ENCODE peak calls at places on chromosome 20, in six cellular contexts. D is prostate gland, R is osteoblast, O is transverse colon, J is ascending aorta, P is breast epithelium. B is an unnamed sample.
A peak's percentile ranks its signal among the peaks of the same experiment; 100 is the strongest.

GRCh38 chr20:51815383-51816076 is 13.2 kb upstream of the SALL4 start:
- DNase-seq in D (no peak), R (no peak), O (no peak), J (no peak), P (no peak), B (no peak)

GRCh38 chr20:513429-513828 is 30.2 kb downstream of the CSNK2A1 start:
- DNase-seq in D (no peak), R (no peak), O (no peak), J (no peak), P (no peak), B (no peak)

GRCh38 chr20:53581444-53582311 is 12.0 kb downstream of the ZNF217 start:
- DNase-seq in D (no peak), R (no peak), O (peak; percentile 65), J (no peak), P (no peak), B (no peak)

GRCh38 chr20:47985092-47985850 is 200.0 kb upstream of the SULF2 start:
- DNase-seq in D (no peak), R (no peak), O (no peak), J (no peak), P (no peak), B (no peak)

GRCh38 chr20:17627101-17627950 is 54.7 kb downstream of the RRBP1 start:
- DNase-seq in D (no peak), R (peak; percentile 79), O (no peak), J (no peak), P (no peak), B (no peak)

GRCh38 chr20:21559305-21559704 is 45.4 kb upstream of the NKX2-2 start:
- DNase-seq in D (no peak), R (no peak), O (no peak), J (no peak), P (no peak), B (no peak)

GRCh38 chr20:63957004-63957689 is 931 bp upstream of the UCKL1 start:
- DNase-seq in D (peak; percentile 57), R (peak; percentile 98), O (peak; percentile 87), J (no peak), P (peak; percentile 74), B (no peak)

GRCh38 chr20:17542993-17543412 is 11.8 kb upstream of the BFSP1 start:
- DNase-seq in D (no peak), R (peak; percentile 76), O (no peak), J (no peak), P (no peak), B (peak; percentile 92)

GRCh38 chr20:50980071-50980681 is 21.6 kb downstream of the MOCS3 start:
- DNase-seq in D (no peak), R (peak; percentile 97), O (no peak), J (no peak), P (no peak), B (peak; percentile 99)

GRCh38 chr20:62793757-62794006 is 2.6 kb upstream of the MRGBP start:
- DNase-seq in D (no peak), R (no peak), O (no peak), J (no peak), P (no peak), B (no peak)

GRCh38 chr20:47295921-47296426 is 60.5 kb downstream of the ZMYND8 start:
- DNase-seq in D (no peak), R (no peak), O (no peak), J (no peak), P (peak; percentile 66), B (no peak)

GRCh38 chr20:16501236-16501635 is 72.0 kb downstream of the KIF16B start:
- DNase-seq in D (no peak), R (no peak), O (no peak), J (no peak), P (no peak), B (no peak)

DNA sequence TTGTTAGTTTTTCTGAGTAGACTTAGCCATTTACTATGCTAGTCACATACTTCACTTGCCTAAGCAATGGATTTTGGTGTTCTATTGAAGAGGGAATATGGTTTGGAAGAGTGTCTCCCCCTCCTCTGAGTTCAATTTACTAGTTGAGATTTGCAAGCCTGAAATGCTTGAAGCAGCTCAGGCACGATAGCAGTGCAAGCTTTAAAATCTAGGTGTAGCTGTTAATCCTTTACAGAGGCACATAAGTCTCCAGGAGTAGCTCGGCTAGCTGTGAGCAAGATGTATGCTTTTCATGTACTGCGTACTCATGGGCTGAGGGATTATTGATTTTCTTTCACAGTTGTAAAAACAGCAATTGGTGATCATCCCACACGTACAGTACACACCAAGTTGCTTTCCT is 745 bp downstream of the FLRT3 start:
- DNase-seq in D (no peak), R (no peak), O (no peak), J (no peak), P (no peak), B (peak; percentile 10)
- H3K27ac ChIP-seq in D (peak overlapping the region; percentile 52), R (no peak overlapping the region), O (peak overlapping the region; percentile 82), J (no peak overlapping the region), P (peak overlapping the region; percentile 62), B (no peak overlapping the region)

GRCh38 chr20:7159903-7160302 is 392.4 kb downstream of the BMP2 start:
- DNase-seq in D (no peak), R (no peak), O (no peak), J (no peak), P (no peak), B (no peak)

GRCh38 chr20:7155794-7156193 is 388.3 kb downstream of the BMP2 start:
- DNase-seq in D (no peak), R (no peak), O (no peak), J (no peak), P (no peak), B (no peak)

DNA sequence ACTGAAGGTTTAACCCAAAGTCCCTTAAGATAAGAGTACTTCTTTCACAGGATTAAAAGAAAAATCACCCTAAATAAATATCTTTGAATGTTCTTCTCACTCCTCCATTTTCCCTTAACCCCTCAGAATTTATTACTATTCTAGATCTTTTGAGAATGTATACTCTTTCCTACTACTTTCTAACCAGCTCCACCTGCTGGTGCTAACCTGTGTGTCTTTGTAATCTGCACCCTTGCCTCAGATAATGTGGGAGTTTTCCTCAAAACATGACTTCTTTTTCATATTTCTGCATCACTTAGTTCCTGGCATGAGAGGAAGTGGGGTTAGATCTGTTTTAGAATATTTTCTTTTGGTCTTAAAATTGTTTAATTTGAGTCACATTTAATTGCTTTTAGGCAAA is 394.2 kb downstream of the BMP2 start:
- DNase-seq in D (no peak), R (no peak), O (peak; percentile 10), J (no peak), P (no peak), B (peak; percentile 3)
- TF ChIP-seq CTCF in D (no peak), R (no peak), O (no peak), J (no peak), P (no peak), B (peak; percentile 60)

GRCh38 chr20:41427833-41428232 is 61.2 kb upstream of the EMILIN3 start:
- DNase-seq in D (no peak), R (no peak), O (no peak), J (no peak), P (no peak), B (no peak)

GRCh38 chr20:41428285-41428684 is 61.7 kb upstream of the EMILIN3 start:
- DNase-seq in D (no peak), R (no peak), O (no peak), J (no peak), P (no peak), B (peak; percentile 74)

GRCh38 chr20:41426976-41427375 is 60.4 kb upstream of the EMILIN3 start:
- DNase-seq in D (no peak), R (no peak), O (no peak), J (no peak), P (no peak), B (no peak)

GRCh38 chr20:41425180-41425884 is 58.7 kb upstream of the EMILIN3 start:
- DNase-seq in D (no peak), R (no peak), O (no peak), J (no peak), P (peak; percentile 21), B (no peak)

DNA sequence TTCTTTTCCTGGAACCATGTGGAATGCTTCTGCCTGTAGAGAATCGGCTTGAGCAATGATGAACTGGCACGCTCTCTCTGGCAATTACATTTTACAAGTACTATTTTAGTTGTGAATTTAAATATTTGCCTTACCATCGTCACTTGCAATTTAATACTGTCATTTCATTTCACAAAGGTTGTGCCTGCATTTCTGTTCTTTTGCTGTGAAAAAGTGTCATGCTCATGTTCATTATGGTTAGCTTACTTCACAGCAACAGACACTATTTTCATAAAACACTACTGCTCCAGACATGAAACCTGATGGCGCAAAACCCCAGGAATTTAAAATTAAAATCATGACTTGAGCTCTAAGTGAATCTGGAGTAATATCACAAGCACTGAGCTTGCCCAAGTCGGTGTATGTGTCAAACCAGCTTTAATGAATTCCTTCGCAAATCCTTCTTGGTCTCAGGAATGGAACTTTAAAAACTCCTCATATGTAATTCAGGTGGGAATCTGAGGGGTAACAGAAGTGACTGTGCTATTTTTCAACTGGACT is 59.8 kb upstream of the EMILIN3 start:
- DNase-seq in D (no peak), R (no peak), O (no peak), J (no peak), P (no peak), B (no peak)
- H3K36me3 ChIP-seq in D (no peaks in the 10 kb centered on the region), R (peaks cover 30% of the 10 kb centered on the region), O (peaks cover 27% of the 10 kb centered on the region), J (peaks cover 64% of the 10 kb centered on the region), P (peaks cover 8% of the 10 kb centered on the region), B (peaks cover 18% of the 10 kb centered on the region)

GRCh38 chr20:25178563-25179438 is 16.7 kb upstream of the ENTPD6 start:
- DNase-seq in D (no peak), R (peak; percentile 90), O (no peak), J (no peak), P (peak; percentile 56), B (peak; percentile 79)
- H3K27ac ChIP-seq in D (peak overlapping the region; percentile 35), R (peak overlapping the region; percentile 31), O (peak overlapping the region; percentile 22), J (peak overlapping the region; percentile 9), P (peak overlapping the region; percentile 82), B (no peak overlapping the region)

GRCh38 chr20:6583134-6583738 is 184.2 kb upstream of the BMP2 start:
- DNase-seq in D (peak; percentile 20), R (no peak), O (peak; percentile 22), J (no peak), P (no peak), B (peak; percentile 63)
- TF ChIP-seq CTCF in D (peak; percentile 57), R (peak; percentile 80), O (peak; percentile 53), J (peak; percentile 37), P (peak; percentile 31), B (peak; percentile 77)